ENCODE peak calls at places on chromosomes 7 and 10, in six cellular contexts. R, G, C, N, D and X are unnamed samples.

GRCh38 chr10:86411281-86411841 is 44.8 kb upstream of the GRID1 start:
- DNase-seq in N (no peak), R (peak; percentile 96), G (peak; percentile 47), C (peak; percentile 89), D (no peak), X (no peak)

GRCh38 chr7:155644971-155645509 is 579 bp downstream of the RBM33 start:
- DNase-seq in G (peak; percentile 53), N (peak; percentile 6), R (peak; percentile 47), D (no peak), C (peak; percentile 28), X (peak; percentile 59)

GRCh38 chr10:102678842-102679289 is 34.6 kb downstream of the TRIM8 start:
- DNase-seq in D (peak; percentile 85), N (no peak), C (peak; percentile 37), G (peak; percentile 75), R (peak; percentile 60), X (no peak)

GRCh38 chr7:27994639-27995038 is 186.0 kb downstream of the JAZF1 start:
- DNase-seq in R (peak; percentile 78), N (no peak), G (no peak), C (peak; percentile 47), D (no peak), X (no peak)

GRCh38 chr10:15585303-15585715 is 134.4 kb downstream of the ITGA8 start:
- DNase-seq in C (peak; percentile 5), N (no peak), G (peak; percentile 45), R (peak; percentile 74), D (peak; percentile 87), X (no peak)

GRCh38 chr7:41763626-41764025 is 60.7 kb upstream of the INHBA start:
- DNase-seq in D (no peak), R (peak; percentile 41), C (peak; percentile 52), G (no peak), N (no peak), X (no peak)

GRCh38 chr10:100038561-100039071 is 28.9 kb upstream of the DNMBP start:
- DNase-seq in R (no peak), N (no peak), C (no peak), G (no peak), D (no peak), X (no peak)

GRCh38 chr7:158759749-158760444 is 55.3 kb upstream of the NCAPG2 start:
- DNase-seq in R (no peak), N (no peak), G (no peak), D (no peak), C (no peak), X (no peak)

GRCh38 chr7:104029765-104030164 is 40.3 kb upstream of the RELN start:
- DNase-seq in G (no peak), C (no peak), N (no peak), R (no peak), D (no peak), X (no peak)

GRCh38 chr10:28127881-28128280 is 129.0 kb upstream of the ODAD2 start:
- DNase-seq in C (peak; percentile 54), R (no peak), D (no peak), G (no peak), N (no peak), X (no peak)

GRCh38 chr7:140639366-140640053 is 1.1 kb downstream of the DENND2A start:
- DNase-seq in C (peak; percentile 94), N (no peak), R (peak; percentile 76), D (peak; percentile 32), G (no peak), X (no peak)